ENCODE peak calls at places on chromosomes 16 and 17, in six cellular contexts. G is mesenchymal stem cell, D is IMR-90, I is H9, R is trophoblast cell, U is H1. J is an unnamed sample.

GRCh38 chr16:47987136-47987535 is 168.7 kb downstream of the ABCC12 start:
- DNase-seq in G (no peak), D (no peak), I (no peak), R (no peak), U (no peak), J (no peak)

GRCh38 chr16:64202571-64202970 is 919.3 kb downstream of the CDH11 start:
- DNase-seq in G (no peak), D (no peak), I (no peak), R (no peak), U (no peak), J (no peak)

GRCh38 chr16:5003828-5004227 is 29.9 kb downstream of the NAGPA start:
- DNase-seq in G (no peak), D (no peak), I (no peak), R (no peak), U (no peak), J (no peak)

GRCh38 chr16:27526169-27526568 is 23.5 kb downstream of the GTF3C1 start:
- DNase-seq in G (no peak), D (no peak), I (no peak), R (no peak), U (no peak), J (no peak)

GRCh38 chr17:33732116-33732515 is 439.0 kb upstream of the ASIC2 start:
- DNase-seq in G (no peak), D (peak; percentile 0), I (no peak), R (no peak), U (no peak), J (peak; percentile 51)

GRCh38 chr17:64448665-64449512 is at the start of gene MILR1:
- DNase-seq in G (peak; percentile 86), D (peak; percentile 65), I (no peak), R (no peak), U (no peak), J (no peak)

GRCh38 chr16:71259086-71259485 is 28.6 kb upstream of the HYDIN start:
- DNase-seq in G (no peak), D (no peak), I (no peak), R (no peak), U (no peak), J (no peak)

GRCh38 chr17:68424188-68424587 is 33.1 kb downstream of the WIPI1 start:
- DNase-seq in G (no peak), D (no peak), I (no peak), R (no peak), U (no peak), J (no peak)

GRCh38 chr17:2244545-2245525 is 58.8 kb downstream of the SMG6 start:
- DNase-seq in G (peak; percentile 94), D (peak; percentile 92), I (peak; percentile 88), R (peak; percentile 78), U (peak; percentile 50), J (peak; percentile 64)

GRCh38 chr17:73795730-73796129 is 151.5 kb upstream of the SDK2 start:
- DNase-seq in G (no peak), D (no peak), I (no peak), R (no peak), U (no peak), J (no peak)

GRCh38 chr16:10831899-10832886 is 13.6 kb upstream of the TVP23A start:
- DNase-seq in G (no peak), D (no peak), I (no peak), R (no peak), U (no peak), J (no peak)

GRCh38 chr17:82321947-82322466 is 4.6 kb upstream of the CD7 start:
- DNase-seq in G (no peak), D (no peak), I (no peak), R (no peak), U (no peak), J (no peak)

GRCh38 chr17:65109990-65110680 is 27.0 kb upstream of the RGS9 start:
- DNase-seq in G (peak; percentile 40), D (peak; percentile 31), I (no peak), R (no peak), U (no peak), J (no peak)

GRCh38 chr16:86844691-86845090 is 266.3 kb downstream of the FOXL1 start:
- DNase-seq in G (no peak), D (no peak), I (no peak), R (no peak), U (no peak), J (no peak)

GRCh38 chr17:33381201-33381600 is 88.1 kb upstream of the ASIC2 start:
- DNase-seq in G (peak; percentile 42), D (no peak), I (peak; percentile 52), R (no peak), U (no peak), J (no peak)

GRCh38 chr17:74283371-74283673 is 9.3 kb downstream of the DNAI2 start:
- DNase-seq in G (no peak), D (no peak), I (no peak), R (no peak), U (no peak), J (no peak)

GRCh38 chr16:30996324-30996999 is 11.5 kb downstream of the HSD3B7 start:
- DNase-seq in G (peak; percentile 20), D (no peak), I (no peak), R (no peak), U (no peak), J (no peak)

GRCh38 chr16:26365555-26365954 is 673.8 kb downstream of the HS3ST4 start:
- DNase-seq in G (no peak), D (no peak), I (no peak), R (no peak), U (peak; percentile 7), J (no peak)
- H4K91ac ChIP-seq in G (no peak overlapping the region), D (no peak overlapping the region), I (no peak overlapping the region), R (no peak overlapping the region), U (no peak overlapping the region), J (no peak overlapping the region)

GRCh38 chr16:74825941-74826340 is 51.3 kb upstream of the FA2H start:
- DNase-seq in G (no peak), D (no peak), I (no peak), R (no peak), U (no peak), J (no peak)

GRCh38 chr16:74829637-74830036 is 55.0 kb upstream of the FA2H start:
- DNase-seq in G (peak; percentile 7), D (no peak), I (no peak), R (no peak), U (no peak), J (no peak)

GRCh38 chr16:74836111-74836671 is 61.6 kb upstream of the FA2H start:
- DNase-seq in G (no peak), D (no peak), I (no peak), R (no peak), U (no peak), J (no peak)

GRCh38 chr16:74832228-74832627 is 57.6 kb upstream of the FA2H start:
- DNase-seq in G (no peak), D (no peak), I (no peak), R (no peak), U (no peak), J (no peak)

GRCh38 chr16:74830646-74831045 is 56.0 kb upstream of the FA2H start:
- DNase-seq in G (no peak), D (no peak), I (no peak), R (no peak), U (no peak), J (no peak)
- H4K91ac ChIP-seq in G (no peak overlapping the region), D (no peak overlapping the region), I (no peak overlapping the region), R (no peak overlapping the region), U (no peak overlapping the region), J (no peak overlapping the region)

GRCh38 chr16:85543998-85544397 is 69.1 kb upstream of the GSE1 start:
- DNase-seq in G (no peak), D (no peak), I (no peak), R (no peak), U (no peak), J (no peak)
- H4K91ac ChIP-seq in G (no peak overlapping the region), D (no peak overlapping the region), I (no peak overlapping the region), R (peak overlapping the region; percentile 40), U (no peak overlapping the region), J (no peak overlapping the region)

DNA sequence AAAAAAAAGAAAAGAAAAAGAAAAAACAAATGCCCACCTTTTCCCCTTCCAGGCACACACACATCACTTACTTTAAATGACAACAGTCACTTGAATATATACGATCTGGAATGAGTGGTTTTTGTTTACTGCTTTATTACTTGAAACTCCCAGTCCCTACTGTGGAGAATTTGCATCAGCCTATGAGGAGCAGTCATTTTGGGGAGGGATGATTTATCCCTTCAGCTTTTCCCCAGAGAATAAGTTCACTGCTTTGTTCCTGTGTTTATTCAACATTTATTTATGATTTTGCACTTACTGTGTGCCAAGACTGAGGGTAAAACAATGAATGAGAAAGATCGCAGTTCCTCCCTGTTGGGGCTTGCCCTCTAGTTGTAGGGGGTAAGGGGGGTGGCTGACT is 4.7 kb upstream of the ZNF423 start:
- DNase-seq in G (no peak), D (no peak), I (no peak), R (no peak), U (no peak), J (no peak)
- H4K91ac ChIP-seq in G (no peak overlapping the region), D (no peak overlapping the region), I (no peak overlapping the region), R (no peak overlapping the region), U (no peak overlapping the region), J (no peak overlapping the region)

DNA sequence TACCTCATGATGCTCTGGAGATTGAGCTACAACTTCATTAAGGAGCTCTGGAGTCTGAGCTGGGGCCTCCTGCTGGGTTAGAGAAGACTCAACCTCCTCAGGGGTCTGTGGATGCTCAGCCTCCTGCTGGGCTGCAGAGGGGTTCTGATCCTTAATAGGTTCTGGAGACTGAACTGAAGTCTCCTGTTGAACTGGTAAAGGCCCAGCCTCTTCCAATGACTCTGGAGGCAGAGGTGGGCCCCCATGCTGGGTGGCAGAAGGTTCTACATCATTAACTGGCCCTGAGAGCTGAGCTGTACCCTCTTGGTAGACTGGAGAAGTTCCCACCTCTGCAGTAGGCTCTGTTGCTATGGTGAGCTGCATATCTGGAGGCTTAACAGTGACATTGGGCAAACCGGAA is 48.1 kb upstream of the TMEM97 start:
- DNase-seq in G (no peak), D (no peak), I (no peak), R (no peak), U (no peak), J (no peak)
- H4K91ac ChIP-seq in G (no peak overlapping the region), D (no peak overlapping the region), I (no peak overlapping the region), R (no peak overlapping the region), U (no peak overlapping the region), J (no peak overlapping the region)

GRCh38 chr16:49876716-49877129 is 20.8 kb upstream of the ZNF423 start:
- DNase-seq in G (peak; percentile 38), D (no peak), I (peak; percentile 91), R (peak; percentile 63), U (peak; percentile 69), J (peak; percentile 79)

GRCh38 chr16:49883111-49883829 is 27.4 kb upstream of the ZNF423 start:
- DNase-seq in G (no peak), D (no peak), I (no peak), R (no peak), U (no peak), J (no peak)

GRCh38 chr16:49884033-49884707 is 28.3 kb upstream of the ZNF423 start:
- DNase-seq in G (no peak), D (no peak), I (no peak), R (peak; percentile 22), U (no peak), J (no peak)

GRCh38 chr16:49886554-49887121 is 30.7 kb upstream of the ZNF423 start:
- DNase-seq in G (no peak), D (no peak), I (no peak), R (no peak), U (no peak), J (no peak)

DNA sequence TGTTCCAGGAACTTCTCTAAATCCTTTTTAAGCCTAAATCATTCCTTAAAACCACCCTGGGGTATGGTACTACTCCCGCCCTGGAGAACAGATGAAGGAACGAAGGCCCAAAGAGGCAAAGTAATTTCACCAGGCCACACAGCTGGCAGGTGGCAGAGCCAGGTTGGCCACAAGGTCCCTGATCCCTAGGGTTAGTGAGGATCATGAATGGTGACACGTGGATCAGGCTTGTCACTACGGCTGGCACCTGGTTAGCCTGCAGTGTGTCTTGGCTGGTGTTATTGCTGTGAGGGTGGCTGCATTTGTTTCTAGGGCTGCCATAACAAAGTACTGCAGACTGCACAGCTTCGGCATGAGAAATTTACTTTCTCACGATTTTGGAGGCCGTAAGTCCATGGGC is 26.0 kb upstream of the ZNF423 start:
- DNase-seq in G (no peak), D (no peak), I (no peak), R (no peak), U (no peak), J (no peak)
- H4K91ac ChIP-seq in G (no peak overlapping the region), D (no peak overlapping the region), I (no peak overlapping the region), R (no peak overlapping the region), U (no peak overlapping the region), J (no peak overlapping the region)